ENCODE peak calls at places on chromosome 1, in four cellular contexts. R is H54, Q is H1, Y is lower leg skin. T is an unnamed sample.

GRCh38 chr1:53592521-53592982 is 133.4 kb downstream of the DMRTB1 start:
- DNase-seq in R (no peak), Q (peak; percentile 27), Y (no peak), T (no peak)

GRCh38 chr1:38077523-38078147 is 31.0 kb upstream of the POU3F1 start:
- DNase-seq in R (no peak), Q (no peak), Y (no peak), T (no peak)

GRCh38 chr1:27632387-27633297 is 2.3 kb downstream of the FGR start:
- DNase-seq in R (no peak), Q (no peak), Y (no peak), T (no peak)

GRCh38 chr1:46549697-46550681 is 1.5 kb downstream of the KNCN start:
- DNase-seq in R (no peak), Q (no peak), Y (no peak), T (peak; percentile 44)

GRCh38 chr1:111253876-111254275 is 26.4 kb downstream of the CHI3L2 start:
- DNase-seq in R (no peak), Q (no peak), Y (no peak), T (no peak)

GRCh38 chr1:245475116-245475515 is 320.3 kb downstream of the KIF26B start:
- DNase-seq in R (no peak), Q (no peak), Y (no peak), T (no peak)

GRCh38 chr1:77796695-77797405 is 17.4 kb downstream of the MIGA1 start:
- DNase-seq in R (no peak), Q (no peak), Y (no peak), T (no peak)

GRCh38 chr1:231656741-231657140 is 30.2 kb downstream of the DISC1 start:
- DNase-seq in R (no peak), Q (no peak), Y (no peak), T (no peak)

GRCh38 chr1:173255214-173255813 is 48.2 kb upstream of the TNFSF4 start:
- DNase-seq in R (no peak), Q (no peak), Y (no peak), T (peak; percentile 65)

GRCh38 chr1:59261537-59261936 is 35.4 kb upstream of the FGGY start:
- DNase-seq in R (no peak), Q (no peak), Y (peak; percentile 21), T (no peak)

GRCh38 chr1:38238294-38238693 is 191.7 kb upstream of the POU3F1 start:
- DNase-seq in R (no peak), Q (no peak), Y (no peak), T (no peak)

GRCh38 chr1:6180215-6180577 is at the start of gene CHD5:
- DNase-seq in R (no peak), Q (no peak), Y (no peak), T (no peak)

GRCh38 chr1:42876009-42876408 is 29.6 kb downstream of the ZNF691 start:
- DNase-seq in R (no peak), Q (no peak), Y (no peak), T (no peak)

GRCh38 chr1:150847499-150848060 is 28.8 kb downstream of the ARNT start:
- DNase-seq in R (no peak), Q (no peak), Y (no peak), T (no peak)

GRCh38 chr1:30405081-30405480 is 318.3 kb downstream of the MATN1 start:
- DNase-seq in R (no peak), Q (no peak), Y (no peak), T (no peak)

GRCh38 chr1:116743535-116743934 is 10.7 kb upstream of the CD2 start:
- DNase-seq in R (no peak), Q (no peak), Y (no peak), T (no peak)

GRCh38 chr1:86765073-86765472 is 60.7 kb downstream of the SH3GLB1 start:
- DNase-seq in R (no peak), Q (no peak), Y (no peak), T (peak; percentile 87)

GRCh38 chr1:108609483-108610066 is 49.7 kb downstream of the EEIG2 start:
- DNase-seq in R (no peak), Q (no peak), Y (no peak), T (no peak)

GRCh38 chr1:26165126-26165892 is 3.5 kb downstream of the C1orf232 start:
- DNase-seq in R (no peak), Q (no peak), Y (no peak), T (no peak)

GRCh38 chr1:181099152-181100014 is 10.9 kb downstream of the IER5 start:
- DNase-seq in R (no peak), Q (no peak), Y (no peak), T (no peak)

GRCh38 chr1:200379431-200379755 is 30.4 kb downstream of the ZNF281 start:
- DNase-seq in R (peak; percentile 19), Q (no peak), Y (no peak), T (no peak)

GRCh38 chr1:227428803-227429202 is 110.5 kb upstream of the CDC42BPA start:
- DNase-seq in R (no peak), Q (no peak), Y (no peak), T (no peak)

GRCh38 chr1:150513275-150513885 is 2.2 kb upstream of the FALEC start:
- DNase-seq in R (no peak), Q (no peak), Y (no peak), T (peak; percentile 73)

GRCh38 chr1:37068897-37069296 is 34.6 kb upstream of the GRIK3 start:
- DNase-seq in R (no peak), Q (no peak), Y (no peak), T (no peak)

GRCh38 chr1:19938502-19938901 is 15.1 kb upstream of the PLA2G2E start:
- DNase-seq in R (no peak), Q (no peak), Y (no peak), T (no peak)

GRCh38 chr1:243432136-243432535 is 176.3 kb downstream of the SDCCAG8 start:
- DNase-seq in R (no peak), Q (no peak), Y (no peak), T (no peak)

GRCh38 chr1:195345149-195345548 is 1263.1 kb downstream of the KCNT2 start:
- DNase-seq in R (no peak), Q (peak; percentile 17), Y (no peak), T (no peak)

GRCh38 chr1:247332901-247333361 is 1.3 kb upstream of the ZNF496 start:
- DNase-seq in R (no peak), Q (no peak), Y (peak; percentile 30), T (no peak)

GRCh38 chr1:234722267-234722704 is 112.3 kb upstream of the IRF2BP2 start:
- DNase-seq in R (no peak), Q (no peak), Y (no peak), T (no peak)

GRCh38 chr1:59044535-59045121 is 252.3 kb upstream of the FGGY start:
- DNase-seq in R (no peak), Q (no peak), Y (no peak), T (no peak)

GRCh38 chr1:9371391-9371935 is 78.8 kb downstream of the SPSB1 start:
- DNase-seq in R (no peak), Q (no peak), Y (no peak), T (no peak)
- TF ChIP-seq POLR2A in R (no peak), Q (no peak), Y (no peak), T (no peak)

DNA sequence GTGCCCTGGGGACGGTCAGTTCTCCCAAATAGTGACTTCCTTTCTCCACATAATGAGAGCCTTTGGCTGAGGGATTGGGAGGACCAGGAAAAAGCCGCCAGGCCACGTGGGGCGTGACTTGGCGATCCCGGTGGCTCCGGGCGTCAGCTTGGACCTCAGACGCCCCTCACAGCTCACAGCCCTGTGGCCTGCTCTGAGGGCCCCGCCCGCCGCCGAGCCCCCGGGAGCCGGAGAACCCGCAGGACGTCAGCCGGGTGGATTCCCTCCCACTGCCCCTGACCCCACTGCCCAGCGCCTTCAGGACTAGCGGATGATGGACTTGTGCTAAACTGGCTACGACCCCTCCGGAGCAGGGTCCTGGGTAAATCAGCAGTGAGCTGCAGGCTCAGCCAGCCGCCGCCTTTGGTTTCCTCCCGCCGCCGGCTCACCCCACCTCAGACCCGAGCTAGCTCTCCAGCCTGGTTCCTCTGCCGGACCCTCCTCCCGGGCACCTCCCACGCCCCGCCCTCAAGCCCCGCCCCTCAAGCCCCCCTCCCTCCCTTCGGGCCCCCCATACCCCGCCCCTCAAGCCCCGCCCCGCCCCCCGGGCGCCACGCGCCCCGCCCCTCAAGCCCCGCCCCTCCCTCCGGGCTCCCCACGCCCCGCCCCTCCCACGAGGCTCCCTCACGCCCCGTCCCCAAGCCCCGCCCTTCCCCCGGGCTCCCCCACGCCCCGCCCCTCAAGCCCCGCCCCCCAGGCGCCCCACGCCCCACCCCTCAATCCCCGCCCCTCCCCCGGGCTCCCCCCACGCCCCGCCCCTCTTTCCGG is 10.0 kb upstream of the FAAP20 start:
- DNase-seq in R (peak; percentile 44), Q (peak; percentile 66), Y (peak; percentile 79), T (no peak)
- TF ChIP-seq POLR2A in R (peak; percentile 27), Q (no peak), Y (no peak), T (no peak)

DNA sequence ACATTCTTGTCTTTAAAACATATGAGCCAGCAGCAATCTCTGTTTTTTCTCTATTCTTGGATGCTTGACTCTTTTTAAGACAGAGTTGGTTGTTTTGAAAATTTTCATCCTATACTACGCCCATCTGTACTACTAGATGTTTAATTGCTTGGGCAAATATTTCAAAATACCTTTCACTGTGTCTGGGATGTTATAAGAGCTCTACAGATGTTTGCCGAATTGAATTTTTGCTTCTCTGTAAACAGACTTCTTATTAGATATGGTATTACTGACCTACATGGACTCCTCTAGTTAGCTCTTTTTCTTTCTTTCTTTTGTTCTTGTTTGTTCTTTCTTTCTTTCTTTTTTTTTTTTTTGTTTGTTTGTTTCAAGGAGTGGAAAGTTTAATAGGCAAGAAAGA is 345.1 kb downstream of the ST6GALNAC3 start:
- DNase-seq in R (no peak), Q (no peak), Y (no peak), T (no peak)
- TF ChIP-seq POLR2A in R (no peak), Q (no peak), Y (no peak), T (no peak)

GRCh38 chr1:2592672-2593071 is 6.1 kb downstream of the PRXL2B start:
- DNase-seq in R (no peak), Q (no peak), Y (no peak), T (no peak)
- TF ChIP-seq POLR2A in R (no peak), Q (no peak), Y (no peak), T (no peak)

DNA sequence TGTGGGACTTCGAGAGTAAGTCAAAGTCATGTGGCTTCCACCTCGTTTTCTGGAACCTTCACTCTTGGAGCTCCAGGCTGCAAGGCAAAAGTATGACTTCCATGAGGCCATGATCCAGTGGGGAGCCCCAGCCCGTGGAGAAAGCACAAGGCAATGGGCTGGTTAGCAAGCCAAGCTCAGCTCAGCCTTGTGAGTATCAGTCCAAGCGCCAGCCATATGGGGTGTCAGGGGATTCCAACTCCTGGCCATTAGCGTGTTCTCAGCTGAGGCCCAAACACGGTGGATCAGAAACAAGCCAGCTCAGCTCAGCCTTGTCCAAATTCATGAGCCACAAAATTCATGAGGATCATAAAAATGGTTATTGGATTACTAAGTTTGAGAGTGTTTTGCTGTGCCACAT is 261.0 kb downstream of the RHOU start:
- DNase-seq in R (no peak), Q (no peak), Y (no peak), T (no peak)
- TF ChIP-seq POLR2A in R (no peak), Q (no peak), Y (no peak), T (no peak)

GRCh38 chr1:83929184-83929583 is 69.7 kb downstream of the TTLL7 start:
- DNase-seq in R (no peak), Q (no peak), Y (no peak), T (no peak)

GRCh38 chr1:83927061-83927460 is 71.9 kb downstream of the TTLL7 start:
- DNase-seq in R (no peak), Q (no peak), Y (no peak), T (no peak)

GRCh38 chr1:83932281-83932680 is 66.7 kb downstream of the TTLL7 start:
- DNase-seq in R (no peak), Q (no peak), Y (no peak), T (no peak)

GRCh38 chr1:83931658-83932253 is 67.2 kb downstream of the TTLL7 start:
- DNase-seq in R (peak; percentile 7), Q (no peak), Y (peak; percentile 15), T (peak; percentile 52)

GRCh38 chr1:83928396-83928795 is 70.5 kb downstream of the TTLL7 start:
- DNase-seq in R (no peak), Q (no peak), Y (no peak), T (no peak)
- TF ChIP-seq POLR2A in R (no peak), Q (no peak), Y (no peak), T (no peak)